ENCODE peak calls at places on chromosomes 1 and 21, in four cellular contexts. One of them, this sample, is unnamed.

GRCh38 chr1:63821650-63822049 is 47.8 kb downstream of the ROR1 start:
- DNase-seq in colonic mucosa: no peak
- DNase-seq in WTC11: no peak
- DNase-seq in HCT116: no peak
- DNase-seq in this sample: no peak

GRCh38 chr1:19606817-19607706 is 37.0 kb upstream of the NBL1 start:
- DNase-seq in colonic mucosa: no peak
- DNase-seq in WTC11: no peak
- DNase-seq in HCT116: no peak
- DNase-seq in this sample: no peak

GRCh38 chr1:186482661-186483255 is 21.8 kb upstream of the PDC start:
- DNase-seq in colonic mucosa: peak; percentile 43
- DNase-seq in WTC11: peak; percentile 81
- DNase-seq in HCT116: peak; percentile 59
- DNase-seq in this sample: peak; percentile 56

GRCh38 chr1:41882068-41882477 is 36.6 kb downstream of the HIVEP3 start:
- DNase-seq in colonic mucosa: peak; percentile 60
- DNase-seq in WTC11: no peak
- DNase-seq in HCT116: no peak
- DNase-seq in this sample: no peak

GRCh38 chr1:55127827-55128343 is 87.3 kb downstream of the USP24 start:
- DNase-seq in colonic mucosa: no peak
- DNase-seq in WTC11: no peak
- DNase-seq in HCT116: no peak
- DNase-seq in this sample: peak; percentile 46

GRCh38 chr1:67618285-67619018 is 66.5 kb upstream of the GADD45A start:
- DNase-seq in colonic mucosa: no peak
- DNase-seq in WTC11: no peak
- DNase-seq in HCT116: no peak
- DNase-seq in this sample: no peak

GRCh38 chr1:24374891-24375786 is 38.4 kb downstream of the STPG1 start:
- DNase-seq in colonic mucosa: no peak
- DNase-seq in WTC11: peak; percentile 42
- DNase-seq in HCT116: no peak
- DNase-seq in this sample: no peak

GRCh38 chr1:183040600-183040999 is 17.4 kb downstream of the LAMC1 start:
- DNase-seq in colonic mucosa: no peak
- DNase-seq in WTC11: no peak
- DNase-seq in HCT116: no peak
- DNase-seq in this sample: no peak

GRCh38 chr1:2927393-2927792 is 93.9 kb upstream of the ACTRT2 start:
- DNase-seq in colonic mucosa: no peak
- DNase-seq in WTC11: no peak
- DNase-seq in HCT116: no peak
- DNase-seq in this sample: no peak

GRCh38 chr1:44239961-44240371 is 26.7 kb downstream of the DMAP1 start:
- DNase-seq in colonic mucosa: no peak
- DNase-seq in WTC11: no peak
- DNase-seq in HCT116: no peak
- DNase-seq in this sample: no peak

DNA sequence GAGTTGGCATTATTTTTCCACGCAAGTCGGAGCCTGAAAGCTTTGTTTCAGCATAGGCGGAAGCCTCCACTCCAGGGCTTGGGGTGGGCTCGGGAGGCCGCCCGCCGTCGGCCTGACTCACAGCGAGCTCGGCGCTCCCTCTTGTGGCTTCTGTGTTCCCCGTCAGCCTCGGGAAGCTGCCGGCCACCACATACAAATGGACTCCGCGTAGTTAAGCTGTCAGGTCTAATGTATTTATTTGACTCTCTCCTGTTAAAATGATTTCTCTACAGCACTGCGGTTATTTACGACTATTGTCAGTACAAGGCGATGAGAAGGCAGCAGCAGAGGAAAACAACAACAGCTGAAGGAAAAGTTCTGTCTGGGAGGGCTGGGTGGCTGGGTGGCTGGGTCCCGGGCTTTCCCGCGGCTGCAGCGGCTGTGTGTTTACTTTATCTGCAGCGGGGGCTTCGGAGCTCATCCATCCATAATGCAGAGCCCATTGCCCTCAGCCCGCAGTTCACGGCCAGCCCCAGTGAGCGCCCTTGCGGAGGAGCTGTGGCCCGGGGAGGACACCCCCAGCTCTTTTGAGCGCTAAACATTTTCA is 375.7 kb upstream of the CAMK1G start:
- DNase-seq in colonic mucosa: peak; percentile 47
- DNase-seq in WTC11: peak; percentile 83
- DNase-seq in HCT116: no peak
- DNase-seq in this sample: peak; percentile 65
- TF ChIP-seq CTCF in colonic mucosa: peak; percentile 71
- TF ChIP-seq CTCF in WTC11: peak; percentile 50
- TF ChIP-seq CTCF in HCT116: peak; percentile 61
- TF ChIP-seq CTCF in this sample: peak; percentile 66

DNA sequence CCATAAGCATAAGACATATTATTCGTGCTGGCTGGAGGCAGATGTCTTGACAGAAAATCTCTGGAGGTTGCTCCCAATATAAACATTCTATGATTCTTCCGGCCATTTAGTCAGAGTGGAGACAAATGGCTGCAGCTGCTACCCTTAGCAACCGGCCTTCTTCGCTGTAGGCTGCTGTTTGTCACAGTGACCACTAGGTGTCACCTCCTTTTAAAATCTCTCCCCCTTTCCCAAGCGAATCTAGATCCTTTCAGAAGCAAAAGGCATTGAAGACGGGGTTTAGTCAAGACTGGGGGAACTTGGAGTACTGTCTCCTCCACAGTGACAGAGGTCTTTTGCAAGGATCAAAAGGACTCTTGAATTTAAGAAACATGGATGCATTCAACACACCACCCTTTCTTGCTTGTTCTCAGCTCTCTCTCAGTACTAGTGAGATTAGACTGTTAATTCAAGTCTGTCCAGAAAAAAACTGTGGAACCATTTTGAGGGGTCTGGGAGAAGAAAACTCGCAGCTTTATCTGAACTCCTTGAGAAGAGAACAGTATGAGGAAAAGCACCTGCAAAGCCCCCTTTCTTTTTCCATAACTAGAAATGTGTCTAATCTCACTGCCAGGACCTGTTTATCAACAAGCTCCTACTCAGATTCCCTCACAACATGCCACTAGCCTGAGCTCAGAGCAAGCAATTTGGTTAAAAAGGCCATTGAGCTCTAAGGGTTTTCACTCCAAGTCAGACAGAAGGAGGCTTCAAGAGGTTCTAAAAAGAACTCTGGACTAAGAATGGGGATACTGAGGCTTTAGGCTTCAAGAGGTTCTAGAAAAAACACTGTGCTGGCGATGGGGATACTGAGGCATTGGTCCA is 408.3 kb upstream of the PLXNA2 start:
- DNase-seq in colonic mucosa: peak; percentile 50
- DNase-seq in WTC11: peak; percentile 52
- DNase-seq in HCT116: peak; percentile 23
- DNase-seq in this sample: peak; percentile 67
- TF ChIP-seq CTCF in colonic mucosa: peak; percentile 80
- TF ChIP-seq CTCF in WTC11: peak; percentile 81
- TF ChIP-seq CTCF in HCT116: peak; percentile 80
- TF ChIP-seq CTCF in this sample: peak; percentile 56

GRCh38 chr1:94329986-94330385 is 88.2 kb upstream of the ABCD3 start:
- DNase-seq in colonic mucosa: no peak
- DNase-seq in WTC11: no peak
- DNase-seq in HCT116: no peak
- DNase-seq in this sample: no peak
- TF ChIP-seq CTCF in colonic mucosa: no peak
- TF ChIP-seq CTCF in WTC11: no peak
- TF ChIP-seq CTCF in HCT116: peak; percentile 63
- TF ChIP-seq CTCF in this sample: no peak

GRCh38 chr21:17231771-17232170 is 281.1 kb upstream of the CXADR start:
- DNase-seq in colonic mucosa: no peak
- DNase-seq in WTC11: no peak
- DNase-seq in HCT116: no peak
- DNase-seq in this sample: no peak

GRCh38 chr21:17231124-17231523 is 281.7 kb upstream of the CXADR start:
- DNase-seq in colonic mucosa: no peak
- DNase-seq in WTC11: no peak
- DNase-seq in HCT116: no peak
- DNase-seq in this sample: no peak
- TF ChIP-seq CTCF in colonic mucosa: no peak
- TF ChIP-seq CTCF in WTC11: no peak
- TF ChIP-seq CTCF in HCT116: no peak
- TF ChIP-seq CTCF in this sample: no peak

GRCh38 chr1:7407980-7408770 is 362.9 kb upstream of the VAMP3 start:
- DNase-seq in colonic mucosa: peak; percentile 12
- DNase-seq in WTC11: no peak
- DNase-seq in HCT116: no peak
- DNase-seq in this sample: no peak

GRCh38 chr1:7405844-7406500 is 365.1 kb upstream of the VAMP3 start:
- DNase-seq in colonic mucosa: no peak
- DNase-seq in WTC11: no peak
- DNase-seq in HCT116: no peak
- DNase-seq in this sample: no peak

GRCh38 chr1:7407547-7407895 is 363.6 kb upstream of the VAMP3 start:
- DNase-seq in colonic mucosa: no peak
- DNase-seq in WTC11: no peak
- DNase-seq in HCT116: no peak
- DNase-seq in this sample: no peak

GRCh38 chr1:7408771-7409150 is 362.3 kb upstream of the VAMP3 start:
- DNase-seq in colonic mucosa: no peak
- DNase-seq in WTC11: no peak
- DNase-seq in HCT116: no peak
- DNase-seq in this sample: no peak

DNA sequence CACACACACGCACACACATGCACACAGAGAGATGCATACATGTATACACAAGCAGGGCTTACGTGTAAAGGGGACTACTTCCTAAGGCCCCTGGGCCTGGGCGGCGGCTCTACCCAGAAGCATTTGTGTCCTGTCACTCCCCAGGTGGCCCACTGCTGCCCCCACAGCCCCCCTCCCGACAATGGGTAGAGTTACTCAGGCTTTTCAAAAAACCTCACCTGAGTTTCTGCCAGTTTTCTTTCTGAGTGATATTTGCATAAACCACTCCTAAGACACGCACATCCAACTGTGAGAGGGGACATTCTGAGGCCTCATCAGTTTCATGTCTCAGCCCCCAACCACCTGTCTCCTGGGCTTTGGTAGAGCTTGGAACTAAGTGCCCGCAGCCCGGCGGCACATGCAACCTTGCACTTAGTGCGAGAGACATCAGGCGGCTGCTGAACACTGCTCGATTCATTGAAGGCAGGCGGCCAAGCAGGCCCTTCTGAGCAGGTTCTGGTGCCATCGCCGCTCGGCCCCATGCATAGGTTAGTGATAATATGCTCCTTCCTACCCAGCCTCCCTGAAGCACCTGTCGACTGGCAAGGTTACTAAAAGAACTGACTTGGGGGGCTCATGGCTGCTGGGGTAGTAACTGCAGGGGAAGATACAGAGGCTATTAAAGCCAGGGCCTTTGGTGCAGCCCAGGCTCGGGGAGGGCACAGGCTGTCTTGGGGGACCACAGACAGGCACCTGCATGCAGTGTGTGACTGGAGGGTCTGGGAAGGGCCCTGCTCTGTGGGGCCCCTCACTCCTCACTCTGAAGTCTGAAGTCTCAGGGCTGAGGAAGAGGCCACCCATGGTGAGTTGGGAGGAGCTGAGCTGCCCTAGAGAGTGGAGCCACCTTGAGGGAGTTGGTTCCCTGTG is 364.2 kb upstream of the VAMP3 start:
- DNase-seq in colonic mucosa: peak; percentile 10
- DNase-seq in WTC11: no peak
- DNase-seq in HCT116: no peak
- DNase-seq in this sample: no peak
- TF ChIP-seq CTCF in colonic mucosa: no peak
- TF ChIP-seq CTCF in WTC11: no peak
- TF ChIP-seq CTCF in HCT116: no peak
- TF ChIP-seq CTCF in this sample: no peak

This sample was measured in GM20000.